ENCODE peak calls at places on chromosomes 6 and 20, in six cellular contexts. H is stomach, Z is IMR-90, V is gastrocnemius medialis, X is suprapubic skin, A is body of pancreas. Y is an unnamed sample.

GRCh38 chr6:143225929-143226328 is 165.2 kb downstream of the AIG1 start:
- DNase-seq in V (no peak), Z (no peak), H (no peak), A (no peak), X (no peak), Y (no peak)

GRCh38 chr6:65760285-65760684 is 53.3 kb upstream of the EYS start:
- DNase-seq in H (no peak), Z (peak), A (no peak), X (no peak), V (no peak), Y (no peak)

GRCh38 chr6:166143011-166143410 is 24.6 kb downstream of the TBXT start:
- DNase-seq in V (no peak), H (peak), A (no peak), Z (no peak), X (no peak), Y (no peak)

GRCh38 chr6:144379356-144379755 is 94.2 kb downstream of the UTRN start:
- DNase-seq in H (no peak), A (no peak), X (no peak), Z (peak), V (no peak), Y (no peak)

GRCh38 chr6:135517527-135517926 is 20.0 kb upstream of the AHI1 start:
- DNase-seq in A (no peak), Z (no peak), H (no peak), V (no peak), X (no peak), Y (no peak)

GRCh38 chr6:75604294-75604693 is 2.6 kb downstream of the SENP6 start:
- DNase-seq in V (no peak), A (no peak), Z (no peak), H (no peak), X (no peak), Y (no peak)

GRCh38 chr6:39058471-39059147 is 10.0 kb downstream of the GLP1R start:
- DNase-seq in Z (no peak), A (no peak), H (no peak), V (no peak), X (no peak), Y (no peak)

GRCh38 chr20:16412896-16413295 is 160.4 kb downstream of the KIF16B start:
- DNase-seq in X (no peak), A (no peak), Z (no peak), V (no peak), H (no peak), Y (no peak)

GRCh38 chr6:13524801-13525508 is 37.6 kb upstream of the GFOD1 start:
- DNase-seq in H (no peak), V (peak), X (no peak), Z (no peak), A (no peak), Y (peak)

GRCh38 chr6:128519931-128520435 is 416 bp downstream of the PTPRK start:
- DNase-seq in A (peak), H (peak), Z (no peak), X (peak), V (peak), Y (peak)

GRCh38 chr6:14274016-14274415 is 156.4 kb downstream of the CD83 start:
- DNase-seq in Z (no peak), A (no peak), X (no peak), V (no peak), H (no peak), Y (peak)

GRCh38 chr6:136547336-136547735 is 2.9 kb downstream of the MAP7 start:
- DNase-seq in V (no peak), Z (peak), H (no peak), A (no peak), X (no peak), Y (no peak)

GRCh38 chr6:148177589-148178233 is 164.9 kb upstream of the SASH1 start:
- DNase-seq in V (no peak), H (peak), A (peak), Z (peak), X (peak), Y (peak)

GRCh38 chr6:43334466-43335095 is 26.0 kb upstream of the CRIP3 start:
- DNase-seq in Z (peak), V (no peak), X (no peak), H (no peak), A (no peak), Y (no peak)

GRCh38 chr6:163605388-163606097 is 191.0 kb downstream of the QKI start:
- DNase-seq in V (no peak), Z (no peak), X (no peak), H (no peak), A (no peak), Y (no peak)

GRCh38 chr6:3284436-3284876 is 25.7 kb downstream of the PSMG4 start:
- DNase-seq in A (no peak), H (no peak), X (peak), V (peak), Z (no peak), Y (no peak)

GRCh38 chr6:131694832-131695426 is 6.3 kb downstream of the OR2A4 start:
- DNase-seq in X (no peak), H (peak), V (no peak), Z (peak), A (peak), Y (peak)

GRCh38 chr6:166411721-166412151 is 29.0 kb upstream of the MPC1 start:
- DNase-seq in V (no peak), X (no peak), Z (no peak), A (no peak), H (no peak), Y (no peak)

GRCh38 chr20:33160681-33161080 is 7.3 kb upstream of the BPIFA2 start:
- DNase-seq in H (no peak), V (no peak), X (no peak), A (no peak), Z (no peak), Y (no peak)

GRCh38 chr6:156175971-156176421 is 601.2 kb upstream of the ARID1B start:
- DNase-seq in H (peak), A (peak), X (no peak), Z (no peak), V (peak), Y (no peak)

GRCh38 chr6:13419422-13419821 is 68.0 kb downstream of the GFOD1 start:
- DNase-seq in V (no peak), H (no peak), Z (no peak), A (no peak), X (no peak), Y (peak)

GRCh38 chr20:8647868-8648495 is 420.9 kb upstream of the PLCB4 start:
- DNase-seq in Z (no peak), X (no peak), V (no peak), H (no peak), A (no peak), Y (peak)

GRCh38 chr6:25340421-25340820 is 61.2 kb downstream of the CARMIL1 start:
- DNase-seq in X (no peak), A (no peak), V (no peak), H (no peak), Z (no peak), Y (no peak)

DNA sequence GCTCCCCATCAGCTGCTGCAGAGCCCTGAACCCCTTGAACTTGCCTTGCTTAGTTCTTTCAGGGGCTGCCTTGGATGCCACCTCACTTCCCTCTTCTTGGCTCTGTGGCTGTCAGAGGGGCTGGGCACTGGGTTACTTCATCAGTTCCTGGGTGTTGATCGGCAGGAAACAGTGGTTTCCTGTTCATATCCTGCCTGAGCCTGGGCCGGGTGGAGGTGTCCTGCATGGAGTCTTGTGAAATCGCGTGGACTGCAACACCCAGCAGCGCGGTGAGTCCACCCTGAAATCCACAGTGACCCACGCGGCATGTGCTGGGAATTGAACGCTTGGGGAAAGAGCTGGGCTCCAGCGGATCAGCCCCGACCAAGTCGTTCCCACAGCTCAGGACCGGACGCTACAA is 97.5 kb downstream of the CDH26 start:
- DNase-seq in X (no peak), Z (no peak), H (peak), V (no peak), A (no peak), Y (no peak)
- TF ChIP-seq POLR2A in X (no peak), Z (no peak), H (no peak), V (no peak), A (no peak), Y (no peak)

GRCh38 chr6:36683656-36684446 is 5.3 kb downstream of the CDKN1A start:
- DNase-seq in Z (no peak), X (no peak), A (peak), H (no peak), V (no peak), Y (no peak)
- H3K4me3 ChIP-seq in Z (no peak), X (no peak), A (no peak), H (no peak), V (no peak), Y (no peak)

GRCh38 chr6:79630883-79631799 is at the start of gene SH3BGRL2:
- DNase-seq in Z (peak), H (peak), V (peak), X (peak), A (peak), Y (peak)
- TF ChIP-seq POLR2A in Z (no peak), H (no peak), V (peak), X (no peak), A (peak), Y (no peak)

GRCh38 chr6:41563060-41563776 is 17.0 kb downstream of the FOXP4 start:
- DNase-seq in A (no peak), Z (no peak), V (no peak), H (no peak), X (no peak), Y (no peak)

GRCh38 chr6:41561931-41562632 is 15.9 kb downstream of the FOXP4 start:
- DNase-seq in H (no peak), A (no peak), Z (no peak), X (no peak), V (no peak), Y (no peak)

GRCh38 chr6:41561386-41561785 is 15.2 kb downstream of the FOXP4 start:
- DNase-seq in V (no peak), X (no peak), Z (no peak), H (no peak), A (peak), Y (no peak)

GRCh38 chr6:41560440-41561192 is 14.4 kb downstream of the FOXP4 start:
- DNase-seq in X (no peak), H (peak), V (no peak), Z (no peak), A (peak), Y (no peak)

GRCh38 chr6:41562633-41562975 is 16.4 kb downstream of the FOXP4 start:
- DNase-seq in Z (no peak), A (no peak), H (no peak), X (no peak), V (no peak), Y (no peak)
- H3K4me3 ChIP-seq in Z (no peak), A (no peak), H (no peak), X (no peak), V (no peak), Y (no peak)

GRCh38 chr20:48634641-48635040 is 193.2 kb downstream of the PREX1 start:
- DNase-seq in H (no peak), X (no peak), A (no peak), V (no peak), Z (no peak), Y (no peak)

GRCh38 chr20:48635791-48636267 is 192.0 kb downstream of the PREX1 start:
- DNase-seq in Z (peak), X (no peak), A (peak), V (no peak), H (no peak), Y (no peak)

GRCh38 chr20:48633620-48634257 is 194.1 kb downstream of the PREX1 start:
- DNase-seq in V (no peak), H (no peak), X (no peak), Z (no peak), A (no peak), Y (no peak)

GRCh38 chr20:48636301-48636700 is 191.5 kb downstream of the PREX1 start:
- DNase-seq in X (no peak), V (no peak), Z (no peak), H (no peak), A (no peak), Y (no peak)

DNA sequence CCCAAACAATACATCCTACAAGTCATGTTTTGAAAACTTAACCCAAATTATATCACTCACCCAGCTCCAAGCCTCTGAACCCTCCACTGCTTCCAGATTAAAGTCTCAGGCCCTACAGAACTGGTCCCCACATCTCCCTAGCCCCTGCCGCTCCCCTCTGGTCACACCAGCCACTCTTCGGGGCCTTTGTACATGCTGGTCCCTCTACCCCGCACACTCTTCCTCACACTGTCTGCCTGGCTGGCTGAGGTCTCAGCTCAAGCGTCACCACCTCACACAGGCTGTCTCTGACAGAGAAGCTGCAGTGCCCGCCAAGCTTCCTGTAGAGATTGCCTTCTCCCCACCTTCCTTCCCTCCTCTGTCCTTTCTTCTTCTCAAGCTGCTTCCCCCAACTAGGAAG is 192.4 kb downstream of the PREX1 start:
- DNase-seq in V (no peak), X (no peak), A (no peak), Z (no peak), H (no peak), Y (no peak)
- TF ChIP-seq POLR2A in V (no peak), X (no peak), A (no peak), Z (no peak), H (no peak), Y (no peak)

Y was measured in lower leg skin.